ENCODE peak calls at places on chromosome 13, in eight cellular contexts. T is AG10803, F is retinal pigment epithelial cell, K is colonic mucosa, Q is fibroblast of mammary gland, W is pancreas, I is astrocyte, E is right atrium auricular region. B is an unnamed sample.

GRCh38 chr13:65342938-65343337 is 1887.2 kb downstream of the PCDH9 start:
- DNase-seq in T (no peak), F (no peak), K (no peak), Q (no peak), W (no peak), I (peak), E (no peak), B (no peak)

GRCh38 chr13:23671902-23672301 is 101.7 kb downstream of the TNFRSF19 start:
- DNase-seq in T (peak), F (no peak), K (no peak), Q (peak), W (no peak), I (peak), E (no peak), B (no peak)

GRCh38 chr13:53622431-53622830 is 593.8 kb downstream of the OLFM4 start:
- DNase-seq in T (no peak), F (no peak), K (no peak), Q (no peak), W (no peak), I (no peak), E (no peak), B (no peak)

GRCh38 chr13:21326155-21327030 is 132.7 kb downstream of the ZDHHC20 start:
- DNase-seq in T (peak), F (peak), K (peak), Q (peak), W (peak), I (peak), E (no peak), B (no peak)

GRCh38 chr13:73324842-73325241 is 266.0 kb downstream of the KLF5 start:
- DNase-seq in T (no peak), F (no peak), K (no peak), Q (no peak), W (no peak), I (no peak), E (no peak), B (no peak)

GRCh38 chr13:73303858-73304257 is 245.1 kb downstream of the KLF5 start:
- DNase-seq in T (peak), F (no peak), K (no peak), Q (peak), W (no peak), I (peak), E (no peak), B (no peak)

GRCh38 chr13:27662738-27663470 is 41.2 kb downstream of the POLR1D start:
- DNase-seq in T (no peak), F (no peak), K (no peak), Q (no peak), W (no peak), I (no peak), E (no peak), B (no peak)

GRCh38 chr13:110332750-110333149 is 25.7 kb downstream of the COL4A2 start:
- DNase-seq in T (no peak), F (no peak), K (no peak), Q (no peak), W (no peak), I (peak), E (no peak), B (no peak)

GRCh38 chr13:79837741-79838450 is 356.9 kb downstream of the NDFIP2 start:
- DNase-seq in T (peak), F (peak), K (no peak), Q (peak), W (no peak), I (peak), E (no peak), B (no peak)

GRCh38 chr13:94620286-94620896 is 18.7 kb downstream of the GPR180 start:
- DNase-seq in T (peak), F (no peak), K (no peak), Q (peak), W (no peak), I (no peak), E (no peak), B (no peak)

GRCh38 chr13:85529216-85529590 is 270.0 kb downstream of the SLITRK6 start:
- DNase-seq in T (peak), F (no peak), K (no peak), Q (no peak), W (no peak), I (peak), E (no peak), B (no peak)

GRCh38 chr13:89803839-89804238 is 1543.6 kb upstream of the MIR17HG start:
- DNase-seq in T (no peak), F (no peak), K (no peak), Q (no peak), W (no peak), I (no peak), E (no peak), B (no peak)

GRCh38 chr13:52383362-52383761 is 22.6 kb downstream of the THSD1 start:
- DNase-seq in T (no peak), F (no peak), K (no peak), Q (no peak), W (no peak), I (no peak), E (no peak), B (no peak)

GRCh38 chr13:109243311-109243951 is 543.0 kb downstream of the IRS2 start:
- DNase-seq in T (peak), F (peak), K (no peak), Q (peak), W (no peak), I (peak), E (no peak), B (peak)

GRCh38 chr13:52832268-52832667 is 16.2 kb downstream of the PCDH8 start:
- DNase-seq in T (no peak), F (no peak), K (no peak), Q (no peak), W (no peak), I (no peak), E (no peak), B (no peak)

GRCh38 chr13:27619711-27620376 is 485 bp downstream of the LNX2 start:
- DNase-seq in T (peak), F (no peak), K (peak), Q (peak), W (peak), I (peak), E (peak), B (no peak)

GRCh38 chr13:28401303-28402056 is 93.4 kb downstream of the FLT1 start:
- DNase-seq in T (peak), F (no peak), K (no peak), Q (peak), W (no peak), I (peak), E (no peak), B (peak)

GRCh38 chr13:111472083-111472482 is 151.6 kb downstream of the TEX29 start:
- DNase-seq in T (no peak), F (no peak), K (no peak), Q (no peak), W (no peak), I (no peak), E (no peak), B (no peak)

GRCh38 chr13:111475488-111475887 is 155.0 kb downstream of the TEX29 start:
- DNase-seq in T (no peak), F (no peak), K (peak), Q (no peak), W (no peak), I (no peak), E (peak), B (no peak)

GRCh38 chr13:111476197-111476596 is 155.8 kb downstream of the TEX29 start:
- DNase-seq in T (no peak), F (no peak), K (no peak), Q (no peak), W (no peak), I (no peak), E (no peak), B (no peak)

GRCh38 chr13:111472559-111473460 is 152.4 kb downstream of the TEX29 start:
- DNase-seq in T (no peak), F (no peak), K (peak), Q (no peak), W (no peak), I (no peak), E (no peak), B (no peak)

GRCh38 chr13:111474136-111475002 is 153.9 kb downstream of the TEX29 start:
- DNase-seq in T (peak), F (no peak), K (no peak), Q (peak), W (no peak), I (peak), E (peak), B (peak)
- TF ChIP-seq CTCF in T (peak), F (peak), K (peak), Q (peak), W (peak), I (peak), E (peak), B (peak)

GRCh38 chr13:111658150-111659100 is 338.0 kb downstream of the TEX29 start:
- DNase-seq in T (no peak), F (no peak), K (no peak), Q (no peak), W (no peak), I (no peak), E (peak), B (no peak)
- H3K4me3 ChIP-seq in T (no peak), F (no peak), K (no peak), Q (no peak), W (no peak), I (no peak), E (no peak), B (no peak)

GRCh38 chr13:50911937-50912624 is 2.5 kb downstream of the RNASEH2B start:
- DNase-seq in T (peak), F (peak), K (peak), Q (peak), W (peak), I (peak), E (peak), B (peak)

GRCh38 chr13:50910483-50910805 is 853 bp downstream of the RNASEH2B start:
- DNase-seq in T (peak), F (no peak), K (peak), Q (peak), W (no peak), I (peak), E (no peak), B (no peak)

GRCh38 chr13:50912851-50913250 is 3.3 kb downstream of the RNASEH2B start:
- DNase-seq in T (no peak), F (no peak), K (no peak), Q (no peak), W (no peak), I (no peak), E (no peak), B (no peak)

GRCh38 chr13:50909605-50910482 is at the start of gene RNASEH2B:
- DNase-seq in T (peak), F (no peak), K (peak), Q (peak), W (peak), I (peak), E (peak), B (no peak)

DNA sequence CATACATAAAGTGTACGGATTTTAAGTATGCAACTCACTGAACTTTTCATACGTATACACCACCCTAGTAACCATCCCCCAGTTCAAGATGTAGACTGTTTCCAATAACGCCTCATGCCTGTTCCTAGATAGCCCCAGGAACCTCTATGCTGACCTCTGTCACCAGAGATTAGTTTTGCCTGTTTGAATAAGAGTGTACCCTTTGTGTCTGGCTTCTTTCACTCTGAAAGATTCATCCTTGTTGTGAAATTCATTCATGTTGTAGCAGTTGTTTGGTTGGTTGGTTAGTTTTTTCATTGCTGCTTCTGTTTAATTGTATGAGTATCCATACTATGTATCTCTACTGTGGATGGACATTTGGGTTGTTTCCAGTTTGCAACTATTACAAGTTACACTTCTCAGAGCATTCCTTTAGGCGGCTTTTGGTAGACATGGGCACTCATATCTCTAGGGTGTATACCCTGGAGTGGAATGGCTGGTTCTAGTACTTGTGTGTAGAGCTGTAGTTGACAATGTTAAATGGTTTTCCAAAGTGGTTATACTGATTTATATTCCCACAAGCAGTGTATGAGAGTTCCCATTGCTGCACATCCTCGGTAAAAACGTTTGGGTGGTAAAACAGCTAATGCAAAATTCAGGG is 1.6 kb downstream of the RNASEH2B start:
- DNase-seq in T (peak), F (no peak), K (no peak), Q (peak), W (no peak), I (no peak), E (no peak), B (no peak)
- TF ChIP-seq CTCF in T (no peak), F (no peak), K (no peak), Q (no peak), W (no peak), I (no peak), E (no peak), B (no peak)

GRCh38 chr13:100341327-100341726 is 247.3 kb downstream of the GGACT start:
- DNase-seq in T (no peak), F (no peak), K (no peak), Q (no peak), W (no peak), I (no peak), E (no peak), B (no peak)

GRCh38 chr13:100340865-100341264 is 247.7 kb downstream of the GGACT start:
- DNase-seq in T (no peak), F (no peak), K (no peak), Q (no peak), W (no peak), I (no peak), E (no peak), B (no peak)

GRCh38 chr13:100338265-100338664 is 249.4 kb downstream of the PCCA start:
- DNase-seq in T (peak), F (no peak), K (no peak), Q (peak), W (no peak), I (no peak), E (no peak), B (no peak)

GRCh38 chr13:100336795-100337516 is 248.1 kb downstream of the PCCA start:
- DNase-seq in T (no peak), F (no peak), K (no peak), Q (no peak), W (no peak), I (no peak), E (no peak), B (no peak)

DNA sequence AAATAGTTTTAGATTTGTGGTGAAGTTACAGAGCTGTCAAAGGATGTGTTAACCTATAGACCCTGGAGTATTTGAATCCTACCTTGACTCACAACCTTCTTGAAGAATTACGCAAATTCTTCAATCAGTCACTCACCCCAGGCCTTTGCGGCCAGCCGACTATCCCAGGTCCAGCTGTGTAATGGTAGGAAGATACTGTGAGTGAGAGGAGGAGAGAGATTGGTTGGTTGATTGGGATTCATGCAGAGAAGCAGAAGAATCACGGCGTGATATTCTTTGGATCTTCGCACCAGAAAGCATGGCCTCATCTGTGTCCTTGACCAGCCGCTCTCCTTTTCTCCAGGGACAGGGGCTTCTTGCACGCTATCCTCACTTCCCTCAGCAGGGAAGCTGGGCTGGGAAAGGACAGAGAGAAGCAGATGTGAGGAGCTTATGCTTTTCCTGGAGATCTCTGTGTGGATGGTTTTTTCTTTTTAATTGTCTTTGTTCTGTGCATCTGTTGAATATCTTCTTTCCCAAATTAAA is 249.1 kb downstream of the GGACT start:
- DNase-seq in T (no peak), F (no peak), K (no peak), Q (no peak), W (no peak), I (no peak), E (no peak), B (no peak)
- H3K4me3 ChIP-seq in T (no peak), F (no peak), K (no peak), Q (no peak), W (no peak), I (no peak), E (no peak), B (no peak)

GRCh38 chr13:39365879-39366278 is 237.1 kb downstream of the LHFPL6 start:
- DNase-seq in T (no peak), F (no peak), K (no peak), Q (peak), W (no peak), I (no peak), E (no peak), B (no peak)

GRCh38 chr13:39363393-39363792 is 239.6 kb downstream of the LHFPL6 start:
- DNase-seq in T (no peak), F (no peak), K (no peak), Q (peak), W (no peak), I (no peak), E (no peak), B (no peak)

GRCh38 chr13:39364797-39365468 is 238.1 kb downstream of the LHFPL6 start:
- DNase-seq in T (peak), F (peak), K (no peak), Q (peak), W (no peak), I (peak), E (no peak), B (no peak)

GRCh38 chr13:39362652-39363390 is 240.2 kb downstream of the LHFPL6 start:
- DNase-seq in T (peak), F (no peak), K (no peak), Q (peak), W (no peak), I (no peak), E (no peak), B (no peak)
- TF ChIP-seq CTCF in T (no peak), F (no peak), K (no peak), Q (no peak), W (no peak), I (no peak), E (no peak), B (no peak)

GRCh38 chr13:101493541-101493940 is 41.1 kb downstream of the ITGBL1 start:
- DNase-seq in T (no peak), F (no peak), K (no peak), Q (no peak), W (no peak), I (no peak), E (no peak), B (no peak)

DNA sequence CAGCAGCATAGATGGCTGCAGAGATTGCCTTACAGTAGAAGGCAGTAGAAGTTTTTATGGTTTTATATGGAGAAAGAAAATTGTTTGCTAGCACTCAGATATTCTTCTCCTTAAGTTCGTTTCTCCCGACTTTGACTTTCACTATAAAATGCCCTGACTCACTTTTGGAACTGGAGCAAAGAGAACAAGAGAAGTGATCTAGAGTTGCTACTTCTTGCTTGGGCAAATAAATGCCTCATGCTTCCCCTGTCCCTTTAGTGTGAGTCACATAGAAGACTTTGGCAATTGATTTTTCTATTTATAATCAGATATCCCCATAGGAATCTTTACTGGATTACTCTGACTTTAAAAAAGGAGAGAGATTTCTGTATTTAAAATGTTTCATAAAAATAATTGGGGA is 46.9 kb downstream of the ITGBL1 start:
- DNase-seq in T (peak), F (no peak), K (no peak), Q (peak), W (no peak), I (no peak), E (no peak), B (no peak)
- H3K4me3 ChIP-seq in T (no peak), F (no peak), K (no peak), Q (no peak), W (no peak), I (no peak), E (no peak), B (no peak)

GRCh38 chr13:102401305-102401704 is 543 bp downstream of the FGF14 start:
- DNase-seq in T (peak), F (no peak), K (no peak), Q (peak), W (no peak), I (peak), E (no peak), B (no peak)

GRCh38 chr13:102401755-102402154 is at the start of gene FGF14:
- DNase-seq in T (no peak), F (no peak), K (no peak), Q (no peak), W (no peak), I (no peak), E (no peak), B (no peak)

GRCh38 chr13:102400619-102401125 is 1.2 kb downstream of the FGF14 start:
- DNase-seq in T (no peak), F (no peak), K (no peak), Q (peak), W (peak), I (no peak), E (peak), B (no peak)

GRCh38 chr13:102399791-102400618 is 1.8 kb downstream of the FGF14 start:
- DNase-seq in T (peak), F (no peak), K (no peak), Q (peak), W (peak), I (no peak), E (no peak), B (no peak)

GRCh38 chr13:102402292-102402691 is 444 bp upstream of the FGF14 start:
- DNase-seq in T (no peak), F (peak), K (no peak), Q (peak), W (peak), I (peak), E (peak), B (no peak)
- TF ChIP-seq CTCF in T (no peak), F (peak), K (no peak), Q (peak), W (no peak), I (no peak), E (peak), B (no peak)

DNA sequence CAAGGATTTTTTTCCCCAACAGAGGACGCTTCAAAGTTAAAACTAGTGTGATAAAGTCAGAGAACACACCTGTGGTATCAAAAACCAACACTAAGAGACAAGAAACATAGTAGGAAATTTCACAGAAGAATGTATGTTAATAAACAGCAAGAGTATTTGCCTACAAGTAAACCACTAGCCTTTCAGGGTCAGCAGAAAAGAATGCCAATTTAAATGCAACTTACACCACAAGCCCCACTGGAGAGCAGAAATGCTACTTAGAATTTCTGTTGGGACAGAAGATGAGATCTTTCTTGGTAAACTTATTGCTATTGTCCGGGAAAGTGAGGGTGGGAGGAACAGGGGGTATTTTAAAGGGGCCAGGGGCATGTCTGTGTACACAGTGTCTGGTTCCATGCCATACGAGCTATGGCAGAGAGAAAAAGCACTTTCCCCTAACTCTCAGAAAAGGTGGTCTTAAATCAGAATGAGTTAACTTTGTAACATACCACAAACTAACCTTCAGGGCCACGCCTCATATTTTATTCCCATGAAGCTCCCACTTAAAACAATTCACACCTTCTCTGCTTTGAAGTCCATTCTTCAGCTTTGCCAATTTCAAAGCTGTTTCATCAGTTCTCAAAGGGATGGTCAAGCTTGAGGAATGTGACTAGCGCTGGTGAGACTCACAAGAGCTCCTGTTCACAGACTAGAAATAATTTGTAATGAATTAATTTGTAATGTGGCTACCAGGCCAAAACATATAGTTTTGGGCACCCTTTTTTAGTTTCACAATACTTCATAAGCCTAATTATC is 68.4 kb downstream of the STK24 start:
- DNase-seq in T (peak), F (peak), K (no peak), Q (peak), W (no peak), I (peak), E (no peak), B (peak)
- H3K4me3 ChIP-seq in T (no peak), F (no peak), K (no peak), Q (no peak), W (no peak), I (no peak), E (no peak), B (no peak)